ENCODE peak calls at places on chromosomes 12 and 14, in five cellular contexts. A is spleen, R is testis, B is astrocyte of the spinal cord, M is colonic mucosa. W is an unnamed sample.

GRCh38 chr14:64232095-64232830 is 61.9 kb downstream of the ESR2 start:
- DNase-seq in R (no peak), M (no peak), B (peak), A (no peak), W (peak)

GRCh38 chr12:15726029-15726756 is 63.0 kb downstream of the EPS8 start:
- DNase-seq in B (no peak), M (no peak), R (no peak), A (no peak), W (no peak)

GRCh38 chr12:65881965-65882413 is 57.7 kb downstream of the HMGA2 start:
- DNase-seq in A (peak), R (peak), B (peak), M (peak), W (no peak)

GRCh38 chr12:99647453-99647852 is at the start of gene GARIN6:
- DNase-seq in B (no peak), R (no peak), M (no peak), A (no peak), W (no peak)

GRCh38 chr12:55051197-55051920 is 31.6 kb downstream of the NEUROD4 start:
- DNase-seq in A (no peak), R (no peak), B (no peak), M (no peak), W (no peak)

GRCh38 chr12:123120452-123121166 is 30.3 kb downstream of the PITPNM2 start:
- DNase-seq in R (peak), M (no peak), A (no peak), B (no peak), W (no peak)

GRCh38 chr14:102418169-102418852 is 55.6 kb downstream of the TECPR2 start:
- DNase-seq in M (no peak), R (no peak), A (no peak), B (no peak), W (no peak)

GRCh38 chr12:47744005-47744651 is 14.6 kb downstream of the RAPGEF3 start:
- DNase-seq in M (peak), A (no peak), R (no peak), B (no peak), W (no peak)

GRCh38 chr12:90091809-90092208 is 383.2 kb upstream of the ATP2B1 start:
- DNase-seq in B (no peak), A (no peak), M (no peak), R (no peak), W (no peak)

GRCh38 chr12:68375701-68376469 is 43.7 kb upstream of the MDM1 start:
- DNase-seq in B (peak), M (no peak), A (no peak), R (no peak), W (no peak)

GRCh38 chr12:1795221-1795784 is 25.1 kb upstream of the LRTM2 start:
- DNase-seq in A (peak), B (no peak), R (no peak), M (no peak), W (no peak)

GRCh38 chr14:77248666-77249065 is 22.3 kb downstream of the NGB start:
- DNase-seq in A (no peak), R (no peak), B (no peak), M (no peak), W (no peak)

GRCh38 chr14:72961579-72962335 is 35.5 kb downstream of the DCAF4 start:
- DNase-seq in A (no peak), M (no peak), R (no peak), B (peak), W (no peak)

GRCh38 chr12:197347-197746 is 16.6 kb downstream of the SLC6A12 start:
- DNase-seq in M (no peak), R (no peak), A (peak), B (no peak), W (no peak)

DNA sequence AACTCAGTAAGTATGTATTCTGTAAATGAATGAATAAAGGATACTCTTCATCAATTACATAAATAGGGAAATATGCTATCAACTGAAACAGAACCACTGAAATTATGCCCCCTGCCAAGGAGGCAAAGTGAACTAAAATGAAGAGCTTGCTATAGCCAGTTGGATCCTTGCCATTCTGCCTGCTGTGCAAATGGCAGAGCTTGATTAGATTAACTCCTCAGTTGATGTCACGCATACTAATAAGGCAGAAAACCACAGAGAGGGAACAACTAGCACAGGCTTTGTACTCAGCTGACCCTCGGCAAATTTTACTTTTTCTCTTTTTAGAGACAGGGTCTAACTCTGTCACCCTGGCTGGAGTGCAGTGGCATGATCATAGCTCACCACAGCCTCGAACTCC is 36.7 kb upstream of the FERMT2 start:
- DNase-seq in R (no peak), A (no peak), M (no peak), B (peak), W (no peak)
- H3K4me3 ChIP-seq in R (no peak), A (no peak), M (no peak), B (no peak), W (no peak)

DNA sequence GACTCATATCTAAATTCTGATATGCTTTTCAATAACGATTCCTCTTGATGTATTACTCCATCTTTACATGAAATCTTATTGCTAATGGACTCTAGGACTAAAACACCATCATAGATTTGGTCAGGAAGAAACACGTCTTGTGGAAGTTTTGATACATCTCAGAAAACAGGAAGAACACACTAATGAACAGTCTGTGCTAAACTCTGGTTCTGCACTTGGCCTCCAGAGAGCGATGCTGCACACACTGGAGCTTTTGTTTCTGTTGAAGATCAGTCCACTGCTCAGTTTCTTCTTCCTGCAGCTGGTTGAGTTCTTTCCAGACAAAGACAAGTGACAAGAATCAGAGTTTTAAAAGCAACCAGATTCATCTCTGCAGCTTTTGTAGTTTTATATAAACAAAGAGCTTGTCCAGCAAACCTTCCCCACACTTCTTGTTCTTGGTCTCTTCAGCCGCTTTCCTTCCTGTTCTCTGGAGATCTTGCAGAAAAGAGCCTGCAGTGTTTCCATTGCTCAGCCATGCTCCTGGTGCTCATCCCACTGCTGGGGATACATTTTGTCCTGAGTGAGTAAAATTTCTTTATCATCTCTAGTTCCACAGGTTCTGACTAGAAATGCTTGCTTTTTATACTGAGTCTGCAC is 229.1 kb upstream of the OR4E1 start:
- DNase-seq in B (no peak), R (peak), A (no peak), M (no peak), W (no peak)
- TF ChIP-seq CTCF in B (peak), R (no peak), A (no peak), M (no peak), W (no peak)

GRCh38 chr12:59624732-59625455 is 29.1 kb downstream of the SLC16A7 start:
- DNase-seq in B (no peak), A (no peak), R (no peak), M (no peak), W (peak)

GRCh38 chr12:59615392-59616165 is 19.8 kb downstream of the SLC16A7 start:
- DNase-seq in B (no peak), M (no peak), A (no peak), R (no peak), W (no peak)

GRCh38 chr12:59619461-59620240 is 23.8 kb downstream of the SLC16A7 start:
- DNase-seq in B (no peak), A (no peak), M (no peak), R (no peak), W (no peak)

DNA sequence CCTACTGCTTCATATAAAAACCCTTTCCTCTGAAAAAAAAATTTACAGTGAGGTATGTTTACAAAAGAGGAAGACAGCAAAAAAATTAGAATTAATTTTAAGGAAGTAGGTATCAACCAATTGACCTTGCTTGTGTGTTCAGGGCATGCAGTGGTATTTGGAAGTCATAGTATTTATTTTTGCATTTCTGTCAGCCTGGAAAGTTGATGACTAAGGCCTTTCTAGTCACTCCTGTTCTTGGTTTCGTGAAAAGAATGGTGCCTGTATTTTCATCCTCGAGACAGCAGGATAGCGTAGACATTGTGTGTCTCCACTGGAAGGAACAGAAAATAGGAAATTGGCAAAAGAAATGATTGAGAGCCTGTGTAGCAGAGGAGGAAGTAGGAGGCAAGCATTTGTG is 24.5 kb downstream of the SLC16A7 start:
- DNase-seq in B (no peak), M (no peak), A (no peak), R (no peak), W (no peak)
- H3K4me3 ChIP-seq in B (no peak), M (no peak), A (no peak), R (no peak), W (no peak)

DNA sequence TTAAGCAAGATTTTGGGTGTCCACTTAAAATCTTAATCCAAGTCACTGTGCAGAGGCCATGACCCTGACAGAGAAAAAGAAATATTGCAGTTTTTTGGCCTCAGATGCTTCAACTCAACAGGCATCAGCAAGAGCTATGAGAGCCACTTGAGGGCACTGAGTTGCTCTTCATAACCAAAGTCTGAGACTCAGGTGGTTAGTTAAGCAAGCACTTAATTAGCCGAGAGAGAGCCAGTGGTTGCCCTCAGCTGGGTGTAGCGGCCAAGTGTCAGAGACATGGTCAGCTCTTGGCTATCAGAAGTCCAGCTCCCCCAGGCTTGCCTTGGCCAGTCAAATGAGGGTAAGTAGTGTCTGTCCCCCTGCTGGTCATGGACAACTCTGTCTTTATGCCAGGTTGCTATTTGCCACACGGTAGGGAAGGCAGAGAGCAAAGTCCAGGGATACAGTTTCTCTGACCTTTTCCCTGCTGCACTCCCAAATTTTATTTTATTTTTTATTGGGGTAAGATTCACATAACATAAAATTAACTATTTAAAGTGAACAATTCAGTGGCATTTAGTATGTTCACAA is 9.0 kb upstream of the KRT71 start:
- DNase-seq in M (no peak), B (no peak), R (peak), A (peak), W (no peak)
- TF ChIP-seq CTCF in M (no peak), B (peak), R (no peak), A (no peak), W (peak)

DNA sequence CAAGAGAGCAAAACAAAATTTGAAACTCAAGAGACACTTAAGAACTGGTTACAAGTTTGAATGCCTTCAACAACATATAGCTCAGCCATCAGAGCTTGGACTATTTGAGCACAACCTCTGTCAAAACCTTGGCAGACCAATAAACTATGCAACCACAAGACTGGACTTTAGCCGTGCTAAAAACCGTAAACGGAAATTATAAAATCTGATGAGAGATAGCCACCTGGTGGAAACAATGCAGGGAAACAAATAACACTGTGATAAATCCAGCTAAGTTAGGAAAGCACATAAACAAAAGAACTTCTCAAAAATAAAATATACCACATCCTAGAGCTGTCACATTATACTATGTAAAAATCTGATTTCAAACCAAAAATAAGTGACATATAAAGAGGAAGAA is 1074.2 kb upstream of the NOVA1 start:
- DNase-seq in B (no peak), M (no peak), R (no peak), A (no peak), W (no peak)
- H3K4me3 ChIP-seq in B (no peak), M (no peak), R (no peak), A (no peak), W (no peak)

GRCh38 chr12:74899031-74899829 is 310.4 kb downstream of the KCNC2 start:
- DNase-seq in B (no peak), R (no peak), M (no peak), A (no peak), W (no peak)

GRCh38 chr12:74897425-74898211 is 312.0 kb downstream of the KCNC2 start:
- DNase-seq in A (no peak), B (no peak), R (no peak), M (no peak), W (no peak)

GRCh38 chr12:74900232-74900631 is 309.4 kb downstream of the KCNC2 start:
- DNase-seq in R (no peak), A (no peak), B (no peak), M (no peak), W (no peak)

GRCh38 chr12:74906224-74906623 is 303.4 kb downstream of the KCNC2 start:
- DNase-seq in A (no peak), R (no peak), B (no peak), M (no peak), W (no peak)

DNA sequence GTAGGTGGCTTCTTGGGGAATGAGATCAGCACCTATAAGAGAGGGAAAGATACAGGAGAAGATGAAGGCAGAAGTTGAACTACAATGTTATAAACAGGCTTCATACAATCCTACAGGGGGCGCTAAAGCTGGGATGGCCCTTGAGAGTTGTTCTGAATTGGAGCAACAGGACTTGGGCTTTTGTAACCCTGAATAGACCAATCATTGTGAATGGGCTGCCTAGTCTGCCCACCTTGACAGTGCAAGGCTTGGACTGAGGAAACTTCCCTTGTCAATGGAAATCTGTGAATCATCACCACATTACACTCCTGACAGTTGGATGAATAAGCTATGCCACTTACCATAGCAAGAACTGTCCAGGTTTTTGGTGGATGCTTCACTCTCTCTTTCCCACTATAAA is 306.1 kb downstream of the KCNC2 start:
- DNase-seq in A (no peak), R (no peak), B (no peak), M (no peak), W (no peak)
- TF ChIP-seq CTCF in A (no peak), R (no peak), B (peak), M (no peak), W (peak)

GRCh38 chr12:109463776-109464175 is 13.3 kb downstream of the KCTD10 start:
- DNase-seq in R (no peak), M (no peak), B (no peak), A (no peak), W (no peak)
- H3K4me3 ChIP-seq in R (no peak), M (no peak), B (peak), A (no peak), W (peak)

GRCh38 chr14:39576258-39576657 is 144.0 kb upstream of the FBXO33 start:
- DNase-seq in B (peak), M (no peak), R (no peak), A (no peak), W (no peak)
- TF ChIP-seq CTCF in B (peak), M (no peak), R (no peak), A (no peak), W (peak)

GRCh38 chr12:52320784-52321400 is at the start of gene KRT83:
- DNase-seq in A (peak), B (no peak), M (no peak), R (no peak), W (no peak)
- H3K4me3 ChIP-seq in A (no peak), B (no peak), M (no peak), R (no peak), W (no peak)

DNA sequence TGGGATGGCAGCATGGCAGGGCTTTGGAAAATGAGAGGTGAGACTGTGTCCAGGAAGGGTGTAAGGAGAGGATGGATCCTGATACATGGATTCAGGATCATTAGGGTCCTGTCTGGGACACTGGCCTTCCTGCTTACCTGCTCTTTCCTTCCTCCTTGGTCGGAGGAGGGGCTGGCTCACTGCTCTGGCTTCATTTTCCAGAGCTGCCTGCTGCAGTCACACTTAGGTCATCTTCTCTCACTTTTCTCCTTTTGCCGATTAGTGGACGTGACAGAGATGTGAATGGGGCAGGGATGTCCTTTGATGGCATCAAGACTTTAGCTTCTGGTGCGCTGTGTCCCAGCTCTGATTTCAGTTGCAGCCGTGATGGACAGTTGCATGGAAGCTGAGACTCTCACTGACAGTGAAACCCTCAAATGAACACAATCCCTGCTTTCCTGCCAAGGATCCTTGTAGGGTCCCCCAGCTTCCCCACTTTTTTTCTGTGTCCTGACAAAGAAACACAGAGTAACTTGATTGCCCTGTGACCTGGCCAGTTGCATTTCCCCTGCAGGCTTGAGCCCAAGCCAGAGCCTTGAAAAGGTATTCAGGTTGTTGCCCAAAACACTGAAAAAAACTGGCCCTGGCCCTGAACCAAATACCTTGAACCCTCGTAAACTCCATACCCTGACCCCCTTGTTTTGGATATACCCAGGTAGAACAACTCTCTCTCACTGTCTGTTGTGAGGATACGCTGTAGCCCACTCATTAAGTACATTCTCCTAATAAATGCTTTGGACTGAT is 756 bp upstream of the CIDEB start:
- DNase-seq in R (no peak), M (no peak), B (no peak), A (no peak), W (no peak)
- TF ChIP-seq CTCF in R (no peak), M (peak), B (no peak), A (no peak), W (no peak)